ENCODE peak calls at places on chromosomes 7 and 10, in four cellular contexts. O is heart right ventricle, Z is SK-MEL-5, J is ELR. M is an unnamed sample.

GRCh38 chr7:40072268-40072667 is 62.2 kb downstream of the MPLKIP start:
- DNase-seq in O (no peak), Z (no peak), J (no peak), M (no peak)

GRCh38 chr7:66352071-66352470 is 146.9 kb downstream of the TPST1 start:
- DNase-seq in O (no peak), Z (peak), J (peak), M (peak)

GRCh38 chr7:45292481-45292880 is 134.9 kb downstream of the RAMP3 start:
- DNase-seq in O (peak), Z (no peak), J (no peak), M (no peak)

GRCh38 chr10:29353887-29354561 is 65.2 kb downstream of the LYZL1 start:
- DNase-seq in O (no peak), Z (peak), J (no peak), M (no peak)

GRCh38 chr10:102408728-102409603 is 9.6 kb downstream of the PSD start:
- DNase-seq in O (peak), Z (no peak), J (no peak), M (no peak)

GRCh38 chr10:17233534-17233933 is 5.5 kb downstream of the VIM start:
- DNase-seq in O (no peak), Z (no peak), J (peak), M (no peak)

GRCh38 chr7:83159731-83160130 is 3.0 kb downstream of the PCLO start:
- DNase-seq in O (no peak), Z (no peak), J (peak), M (no peak)

GRCh38 chr10:30043476-30044270 is 15.7 kb downstream of the JCAD start:
- DNase-seq in O (no peak), Z (no peak), J (no peak), M (no peak)

GRCh38 chr7:72182036-72182435 is 230.1 kb downstream of the CALN1 start:
- DNase-seq in O (no peak), Z (no peak), J (no peak), M (no peak)

GRCh38 chr7:78198756-78199155 is 400.2 kb downstream of the PHTF2 start:
- DNase-seq in O (no peak), Z (no peak), J (peak), M (peak)

GRCh38 chr7:18675579-18675978 is 180.0 kb downstream of the HDAC9 start:
- DNase-seq in O (no peak), Z (no peak), J (no peak), M (no peak)

GRCh38 chr7:1966631-1967200 is 266.0 kb downstream of the MAD1L1 start:
- DNase-seq in O (no peak), Z (no peak), J (no peak), M (no peak)

GRCh38 chr7:157406971-157407370 is 70.2 kb downstream of the DNAJB6 start:
- DNase-seq in O (no peak), Z (no peak), J (no peak), M (no peak)

GRCh38 chr10:35335718-35336083 is 608 bp upstream of the CCNY start:
- DNase-seq in O (no peak), Z (no peak), J (peak), M (no peak)

GRCh38 chr10:115801987-115802386 is 471.0 kb downstream of the GFRA1 start:
- DNase-seq in O (no peak), Z (peak), J (no peak), M (no peak)

GRCh38 chr7:75658369-75658768 is 80.4 kb downstream of the HIP1 start:
- DNase-seq in O (no peak), Z (no peak), J (no peak), M (no peak)

GRCh38 chr7:27251513-27252306 is 9.1 kb downstream of the EVX1 start:
- DNase-seq in O (no peak), Z (no peak), J (no peak), M (no peak)

GRCh38 chr7:139602143-139602722 is 78.7 kb downstream of the CLEC2L start:
- DNase-seq in O (no peak), Z (peak), J (peak), M (peak)

GRCh38 chr7:13257661-13258060 is 570.2 kb downstream of the ARL4A start:
- DNase-seq in O (no peak), Z (peak), J (peak), M (no peak)

GRCh38 chr10:120953897-120954296 is 102.7 kb downstream of the WDR11 start:
- DNase-seq in O (no peak), Z (no peak), J (no peak), M (peak)

GRCh38 chr10:58475322-58476277 is 37.1 kb upstream of the BICC1 start:
- DNase-seq in O (no peak), Z (peak), J (peak), M (peak)

GRCh38 chr7:147894271-147894670 is 696.3 kb upstream of the C7orf33 start:
- DNase-seq in O (no peak), Z (no peak), J (peak), M (no peak)

GRCh38 chr7:151088856-151089699 is 2.8 kb downstream of the AGAP3 start:
- DNase-seq in O (peak), Z (peak), J (peak), M (peak)

GRCh38 chr10:80159166-80159888 is 26.8 kb downstream of the PLAC9 start:
- DNase-seq in O (no peak), Z (no peak), J (no peak), M (no peak)

GRCh38 chr7:73448609-73449008 is 15.0 kb downstream of the FZD9 start:
- DNase-seq in O (no peak), Z (no peak), J (no peak), M (no peak)

GRCh38 chr7:119123326-119123725 is 898.8 kb downstream of the ANKRD7 start:
- DNase-seq in O (no peak), Z (no peak), J (no peak), M (no peak)

GRCh38 chr10:70120417-70120816 is 12.2 kb downstream of the AIFM2 start:
- DNase-seq in O (no peak), Z (no peak), J (no peak), M (no peak)

GRCh38 chr7:149495785-149496641 is 1.6 kb downstream of the ZNF746 start:
- DNase-seq in O (peak), Z (peak), J (peak), M (peak)

GRCh38 chr7:121620953-121621606 is 225.0 kb upstream of the FAM3C start:
- DNase-seq in O (no peak), Z (no peak), J (no peak), M (no peak)

GRCh38 chr7:94123136-94123535 is 119.0 kb upstream of the BET1 start:
- DNase-seq in O (no peak), Z (no peak), J (no peak), M (no peak)

GRCh38 chr7:22445140-22445722 is 54.8 kb downstream of the STEAP1B start:
- DNase-seq in O (peak), Z (no peak), J (no peak), M (peak)

GRCh38 chr7:23928391-23928790 is 218.4 kb downstream of the STK31 start:
- DNase-seq in O (peak), Z (no peak), J (no peak), M (no peak)

GRCh38 chr10:49619613-49620012 is 5.8 kb downstream of the CHAT start:
- DNase-seq in O (no peak), Z (no peak), J (no peak), M (no peak)

M was measured in bronchial epithelial cell.